ENCODE peak calls at places on chromosomes 4 and X, in four cellular contexts. O is left ventricle myocardium inferior, A is prostate gland, E is GM12865. Q is an unnamed sample.

GRCh38 chr4:107183155-107183774 is 147.2 kb upstream of the DKK2 start:
- DNase-seq in A (peak), E (peak), O (no peak), Q (peak)

GRCh38 chr4:29131304-29131703 is 1588.9 kb upstream of the PCDH7 start:
- DNase-seq in E (no peak), O (no peak), A (no peak), Q (no peak)

GRCh38 chrX:43970528-43970927 is 2.7 kb downstream of the NDP start:
- DNase-seq in O (no peak), E (no peak), A (no peak), Q (no peak)

GRCh38 chr4:98845960-98846359 is 83.0 kb downstream of the EIF4E start:
- DNase-seq in O (no peak), E (no peak), A (no peak), Q (no peak)

GRCh38 chrX:48467331-48467761 is 2.7 kb downstream of the SLC38A5 start:
- DNase-seq in O (no peak), E (no peak), A (no peak), Q (no peak)

GRCh38 chr4:177128306-177128705 is 181.4 kb upstream of the NEIL3 start:
- DNase-seq in A (no peak), E (no peak), O (no peak), Q (no peak)

GRCh38 chr4:162341533-162341932 is 177.7 kb upstream of the FSTL5 start:
- DNase-seq in A (no peak), E (no peak), O (no peak), Q (no peak)

GRCh38 chrX:120015145-120016067 is 62.1 kb downstream of the RHOXF2B start:
- DNase-seq in O (no peak), A (no peak), E (no peak), Q (no peak)

GRCh38 chr4:173040200-173040599 is 128.4 kb upstream of the GALNT7 start:
- DNase-seq in A (no peak), E (peak), O (no peak), Q (peak)

GRCh38 chr4:127622923-127623754 is 9.6 kb upstream of the INTU start:
- DNase-seq in O (peak), A (peak), E (no peak), Q (no peak)

GRCh38 chr4:5416637-5417036 is 291.7 kb downstream of the EVC2 start:
- DNase-seq in E (peak), O (no peak), A (no peak), Q (no peak)

GRCh38 chr4:28250646-28251045 is 1390.0 kb downstream of the STIM2 start:
- DNase-seq in O (no peak), E (no peak), A (no peak), Q (no peak)

GRCh38 chr4:147378780-147379179 is 102.1 kb upstream of the EDNRA start:
- DNase-seq in O (no peak), E (no peak), A (no peak), Q (no peak)

GRCh38 chr4:82524570-82525152 is 37.1 kb downstream of the TMEM150C start:
- DNase-seq in E (no peak), A (no peak), O (no peak), Q (no peak)

GRCh38 chr4:114136067-114136466 is 156.6 kb upstream of the ARSJ start:
- DNase-seq in A (no peak), E (no peak), O (no peak), Q (no peak)

GRCh38 chr4:88752754-88753153 is 55.1 kb upstream of the NAP1L5 start:
- DNase-seq in O (no peak), A (peak), E (no peak), Q (no peak)

GRCh38 chr4:128811571-128812359 is 2.3 kb downstream of the JADE1 start:
- DNase-seq in A (peak), E (peak), O (peak), Q (no peak)

GRCh38 chr4:183832776-183833450 is 72.2 kb upstream of the STOX2 start:
- DNase-seq in E (no peak), O (no peak), A (no peak), Q (no peak)

GRCh38 chr4:108120789-108121188 is 47.9 kb downstream of the LEF1 start:
- DNase-seq in A (no peak), O (no peak), E (no peak), Q (no peak)

GRCh38 chrX:135168533-135168932 is 2.7 kb downstream of the CT55 start:
- DNase-seq in O (no peak), A (no peak), E (no peak), Q (no peak)

GRCh38 chr4:186149872-186150271 is 41.5 kb upstream of the CYP4V2 start:
- DNase-seq in E (peak), A (no peak), O (peak), Q (no peak)
- H3K4me3 ChIP-seq in E (no peak), A (no peak), O (peak), Q (peak)

GRCh38 chr4:54941994-54942552 is 183.3 kb downstream of the KDR start:
- DNase-seq in E (peak), A (no peak), O (peak), Q (no peak)
- TF ChIP-seq CTCF in E (no peak), A (no peak), O (no peak), Q (no peak)

GRCh38 chr4:84497220-84497834 is 1.8 kb downstream of the NKX6-1 start:
- DNase-seq in O (no peak), E (no peak), A (no peak), Q (no peak)
- H3K4me3 ChIP-seq in O (peak), E (no peak), A (no peak), Q (no peak)

DNA sequence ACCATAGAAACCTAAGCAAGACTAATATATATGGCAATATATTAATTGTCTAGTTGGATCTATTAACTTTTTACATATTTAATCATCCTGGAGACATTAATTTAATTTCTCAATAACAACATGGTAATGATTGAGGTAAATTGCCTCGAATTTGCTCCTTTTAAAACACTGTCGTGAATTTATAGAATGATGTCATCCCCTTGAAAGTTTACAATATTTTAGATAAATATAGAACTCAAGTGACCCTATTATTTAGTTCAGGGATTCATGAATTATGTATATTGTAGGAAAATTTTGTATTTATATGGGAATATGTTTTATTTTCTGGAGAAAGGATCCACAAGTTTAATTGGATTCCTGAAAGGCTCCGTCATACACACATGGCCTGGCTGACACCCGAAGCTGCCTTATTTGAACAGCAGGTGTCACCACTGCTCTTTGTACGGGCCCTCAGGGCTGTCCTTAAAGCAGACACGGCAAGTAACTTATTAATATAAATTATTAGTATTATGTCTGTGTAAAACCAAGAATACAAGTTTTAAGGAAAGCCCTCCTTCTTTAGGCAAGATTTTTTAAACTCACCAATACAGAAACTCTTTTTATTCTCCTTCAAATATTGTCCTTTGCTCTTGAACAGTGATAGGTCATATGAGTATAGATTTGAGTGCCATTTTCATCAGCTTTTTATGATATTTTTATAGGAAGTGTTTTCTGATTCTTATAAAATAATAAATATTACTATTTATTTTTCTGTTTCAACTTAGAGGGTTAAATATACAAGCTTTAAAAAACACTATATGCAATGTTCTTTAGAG is 1.9 kb upstream of the PLRG1 start:
- DNase-seq in A (peak), O (peak), E (peak), Q (peak)
- TF ChIP-seq CTCF in A (peak), O (peak), E (peak), Q (peak)

GRCh38 chr4:24471623-24472510 is 112.5 kb downstream of the DHX15 start:
- DNase-seq in E (no peak), A (peak), O (peak), Q (no peak)
- H3K4me3 ChIP-seq in E (peak), A (peak), O (peak), Q (peak)

GRCh38 chrX:153922932-153923857 is 2.9 kb downstream of the ARHGAP4 start:
- DNase-seq in A (peak), E (no peak), O (peak), Q (no peak)

GRCh38 chrX:153925739-153926593 is at the start of gene ARHGAP4:
- DNase-seq in E (peak), O (no peak), A (no peak), Q (no peak)

GRCh38 chrX:153925387-153925738 is 701 bp downstream of the ARHGAP4 start:
- DNase-seq in E (peak), A (no peak), O (no peak), Q (no peak)

GRCh38 chrX:153922286-153922573 is 3.8 kb downstream of the ARHGAP4 start:
- DNase-seq in O (no peak), E (no peak), A (no peak), Q (no peak)

DNA sequence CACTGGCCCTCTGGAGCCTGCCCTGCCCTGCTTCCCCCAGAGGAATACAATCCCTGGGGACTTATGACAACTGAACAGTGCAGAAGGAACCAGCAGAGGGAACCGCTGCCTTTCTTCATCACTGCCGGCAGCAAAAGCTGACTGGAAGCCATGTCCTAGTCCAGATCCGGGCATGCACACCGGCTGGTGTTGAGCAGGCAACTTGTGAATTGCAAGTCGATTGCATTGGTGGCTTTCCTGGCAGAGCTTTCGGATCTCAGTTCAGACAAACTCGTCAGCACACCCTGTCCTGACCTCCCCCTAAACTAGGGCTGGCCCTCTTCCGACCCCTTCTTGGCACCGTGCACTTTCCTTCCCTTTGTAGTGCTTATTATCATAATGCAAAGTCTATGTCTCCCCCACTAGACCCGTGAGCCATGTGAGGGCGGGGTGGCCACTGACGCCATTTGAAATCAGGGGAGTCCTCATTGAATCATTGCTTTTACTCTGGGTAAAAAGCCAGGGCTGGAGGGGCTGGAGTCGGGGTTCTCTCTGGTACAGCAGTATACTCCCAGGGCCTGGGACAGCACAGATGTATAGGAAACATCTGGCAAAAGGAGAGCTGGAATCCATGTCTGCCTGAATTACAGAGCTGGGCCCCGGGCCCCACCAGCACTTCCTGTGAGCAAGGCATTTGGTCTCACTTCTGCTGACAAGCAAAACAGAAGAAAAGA is 1.8 kb downstream of the ARHGAP4 start:
- DNase-seq in O (no peak), A (no peak), E (peak), Q (no peak)
- TF ChIP-seq CTCF in O (peak), A (no peak), E (peak), Q (peak)